ENCODE peak calls at places on chromosomes 13 and 19, in six cellular contexts. L is heart right ventricle, K is A673, N is aorta, O is K562, G is left ventricle myocardium inferior. Z is an unnamed sample.

GRCh38 chr13:108947551-108948030 is 318.2 kb downstream of the MYO16 start:
- DNase-seq in L (no peak), K (no peak), N (peak; percentile 66), O (no peak), G (no peak), Z (no peak)

GRCh38 chr19:50794074-50794777 is 4.0 kb downstream of the ACP4 start:
- DNase-seq in L (no peak), K (peak; percentile 64), N (no peak), O (peak; percentile 78), G (no peak), Z (no peak)

GRCh38 chr13:96020155-96020575 is 33.0 kb downstream of the UGGT2 start:
- DNase-seq in L (peak; percentile 29), K (peak; percentile 65), N (no peak), O (peak; percentile 11), G (no peak), Z (peak; percentile 80)

GRCh38 chr19:46863818-46864629 is 3.2 kb downstream of the ARHGAP35 start:
- DNase-seq in L (no peak), K (peak; percentile 76), N (no peak), O (peak; percentile 35), G (no peak), Z (peak; percentile 75)

GRCh38 chr13:51233117-51233826 is 11.1 kb downstream of the FAM124A start:
- DNase-seq in L (no peak), K (no peak), N (no peak), O (no peak), G (no peak), Z (peak; percentile 36)

GRCh38 chr13:113041293-113041690 is 64.3 kb upstream of the F7 start:
- DNase-seq in L (no peak), K (no peak), N (no peak), O (no peak), G (no peak), Z (no peak)

GRCh38 chr13:102139626-102140025 is 262.2 kb downstream of the FGF14 start:
- DNase-seq in L (no peak), K (no peak), N (no peak), O (no peak), G (no peak), Z (no peak)

GRCh38 chr13:112513761-112514160 is 74.2 kb downstream of the TUBGCP3 start:
- DNase-seq in L (no peak), K (no peak), N (no peak), O (no peak), G (no peak), Z (no peak)

GRCh38 chr13:71115301-71115700 is 751.7 kb downstream of the DACH1 start:
- DNase-seq in L (no peak), K (no peak), N (no peak), O (no peak), G (no peak), Z (no peak)

GRCh38 chr13:93690139-93690538 is 463.5 kb downstream of the GPC6 start:
- DNase-seq in L (no peak), K (peak; percentile 40), N (no peak), O (no peak), G (no peak), Z (peak; percentile 60)

GRCh38 chr13:48160879-48161278 is 66.0 kb upstream of the MED4 start:
- DNase-seq in L (peak; percentile 35), K (peak; percentile 39), N (no peak), O (no peak), G (peak; percentile 53), Z (no peak)

GRCh38 chr13:30892966-30893365 is 13.1 kb upstream of the MEDAG start:
- DNase-seq in L (no peak), K (peak; percentile 53), N (peak; percentile 79), O (peak; percentile 50), G (no peak), Z (peak; percentile 94)

GRCh38 chr19:46716013-46716671 is 772 bp downstream of the PRKD2 start:
- DNase-seq in L (no peak), K (no peak), N (peak; percentile 69), O (peak; percentile 60), G (no peak), Z (peak; percentile 82)

GRCh38 chr19:2428756-2429711 is 1.6 kb upstream of the TIMM13 start:
- DNase-seq in L (no peak), K (no peak), N (no peak), O (no peak), G (no peak), Z (peak; percentile 74)

GRCh38 chr13:114313061-114313860 is 1.0 kb upstream of the CHAMP1 start:
- DNase-seq in L (no peak), K (no peak), N (no peak), O (no peak), G (no peak), Z (no peak)

GRCh38 chr13:39462456-39462855 is 140.5 kb downstream of the LHFPL6 start:
- DNase-seq in L (no peak), K (no peak), N (no peak), O (no peak), G (no peak), Z (no peak)

GRCh38 chr19:54952591-54953344 is 5.4 kb upstream of the NLRP7 start:
- DNase-seq in L (no peak), K (no peak), N (no peak), O (no peak), G (no peak), Z (peak; percentile 57)

GRCh38 chr19:30317403-30317802 is 54.8 kb upstream of the ZNF536 start:
- DNase-seq in L (no peak), K (no peak), N (no peak), O (no peak), G (no peak), Z (peak; percentile 24)

GRCh38 chr19:39515551-39516191 is 732 bp downstream of the SELENOV start:
- DNase-seq in L (no peak), K (no peak), N (no peak), O (no peak), G (no peak), Z (peak; percentile 91)

GRCh38 chr19:42480335-42481095 is 37.8 kb upstream of the CXCL17 start:
- DNase-seq in L (no peak), K (peak; percentile 45), N (no peak), O (no peak), G (no peak), Z (peak; percentile 40)

GRCh38 chr19:17889609-17890214 is 18.0 kb downstream of the SLC5A5 start:
- DNase-seq in L (peak; percentile 13), K (peak; percentile 75), N (no peak), O (peak; percentile 48), G (no peak), Z (peak; percentile 92)

GRCh38 chr19:54707932-54708331 is 16.3 kb upstream of the KIR3DL3 start:
- DNase-seq in L (no peak), K (no peak), N (no peak), O (no peak), G (no peak), Z (no peak)

GRCh38 chr13:45396548-45397095 is 21.6 kb downstream of the SLC25A30 start:
- DNase-seq in L (no peak), K (no peak), N (no peak), O (no peak), G (no peak), Z (peak; percentile 64)

GRCh38 chr13:84439108-84439507 is 556.8 kb upstream of the SLITRK1 start:
- DNase-seq in L (no peak), K (peak; percentile 11), N (no peak), O (no peak), G (no peak), Z (no peak)

GRCh38 chr13:99260216-99260615 is 2.0 kb upstream of the GPR18 start:
- DNase-seq in L (no peak), K (no peak), N (no peak), O (no peak), G (no peak), Z (no peak)

GRCh38 chr13:110756268-110756667 is 42.8 kb downstream of the ING1 start:
- DNase-seq in L (no peak), K (no peak), N (no peak), O (no peak), G (no peak), Z (no peak)

GRCh38 chr13:49225358-49226042 is 5.4 kb downstream of the MLNR start:
- DNase-seq in L (no peak), K (no peak), N (no peak), O (no peak), G (no peak), Z (no peak)

GRCh38 chr13:40539954-40540706 is 126.3 kb downstream of the FOXO1 start:
- DNase-seq in L (no peak), K (peak; percentile 77), N (no peak), O (no peak), G (no peak), Z (peak; percentile 75)

GRCh38 chr13:113547248-113547971 is 37.1 kb upstream of the TFDP1 start:
- DNase-seq in L (peak; percentile 55), K (no peak), N (no peak), O (no peak), G (no peak), Z (peak; percentile 22)

GRCh38 chr19:17803264-17803896 is 8.4 kb downstream of the B3GNT3 start:
- DNase-seq in L (no peak), K (no peak), N (peak; percentile 63), O (no peak), G (no peak), Z (no peak)

GRCh38 chr13:25292301-25292700 is 5.0 kb upstream of the MTMR6 start:
- DNase-seq in L (no peak), K (peak; percentile 80), N (peak; percentile 51), O (peak; percentile 20), G (no peak), Z (no peak)

GRCh38 chr13:96661612-96662011 is 332.7 kb downstream of the OXGR1 start:
- DNase-seq in L (no peak), K (no peak), N (no peak), O (no peak), G (no peak), Z (no peak)

GRCh38 chr13:114164681-114165429 is 14.2 kb upstream of the CFAP97D2 start:
- DNase-seq in L (no peak), K (no peak), N (no peak), O (no peak), G (no peak), Z (no peak)

GRCh38 chr13:79904581-79904980 is 423.6 kb downstream of the NDFIP2 start:
- DNase-seq in L (no peak), K (no peak), N (no peak), O (no peak), G (no peak), Z (no peak)
- H3K27ac ChIP-seq in L (no peak overlapping the region), K (no peak overlapping the region), N (no peak overlapping the region), O (no peak overlapping the region), G (no peak overlapping the region), Z (no peak overlapping the region)

DNA sequence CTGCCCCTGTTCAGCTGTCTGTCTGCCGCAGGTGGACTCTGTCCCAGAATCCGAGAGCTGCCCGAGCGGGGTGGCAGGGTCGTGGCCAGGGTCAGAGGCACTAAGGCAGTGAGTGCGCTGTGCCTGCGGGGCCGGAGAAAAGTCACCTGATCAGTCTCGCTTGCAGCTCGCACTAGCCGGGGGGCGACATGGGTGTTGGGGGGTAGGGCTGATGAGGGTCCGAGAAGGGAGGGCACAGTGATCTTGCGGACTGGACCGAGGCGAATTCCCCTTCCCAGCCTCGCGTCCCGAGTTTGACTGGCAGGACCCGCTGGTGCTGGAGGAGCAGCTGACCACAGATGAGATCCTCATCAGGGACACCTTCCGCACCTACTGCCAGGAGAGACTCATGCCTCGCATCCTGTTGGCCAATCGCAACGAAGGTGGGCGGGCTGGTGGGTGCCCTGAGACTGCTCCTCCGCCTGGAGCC is 627 bp downstream of the GCDH start:
- DNase-seq in L (no peak), K (no peak), N (no peak), O (peak; percentile 68), G (no peak), Z (peak; percentile 66)
- H3K27ac ChIP-seq in L (no peak overlapping the region), K (peak overlapping the region; percentile 92), N (no peak overlapping the region), O (peak overlapping the region; percentile 68), G (peak overlapping the region; percentile 87), Z (no peak overlapping the region)

GRCh38 chr19:6719992-6720368 is 470 bp downstream of the C3 start:
- DNase-seq in L (no peak), K (no peak), N (no peak), O (no peak), G (no peak), Z (no peak)
- H3K27ac ChIP-seq in L (no peak overlapping the region), K (no peak overlapping the region), N (no peak overlapping the region), O (no peak overlapping the region), G (peak overlapping the region; percentile 61), Z (no peak overlapping the region)

GRCh38 chr19:47890865-47891621 is 4.9 kb upstream of the SULT2A1 start:
- DNase-seq in L (no peak), K (no peak), N (no peak), O (no peak), G (no peak), Z (no peak)
- H3K27ac ChIP-seq in L (no peak overlapping the region), K (no peak overlapping the region), N (no peak overlapping the region), O (peak overlapping the region; percentile 80), G (no peak overlapping the region), Z (no peak overlapping the region)

Z was measured in endodermal cell.